ENCODE peak calls at places on chromosomes 11 and 22, in nine cellular contexts. Z is heart left ventricle; P is left lung; K is iPS DF 6.9; L is A549; Q is effector memory CD4-positive, alpha-beta T cell; X is fibroblast of lung; V is substantia nigra; O is neural progenitor cell. W is an unnamed sample.

GRCh38 chr11:88115828-88116410 is 59.3 kb downstream of the RAB38 start:
- DNase-seq in O (peak), Q (no peak), K (no peak), P (no peak), X (no peak), L (no peak), V (no peak), Z (no peak), W (no peak)

GRCh38 chr11:35792148-35792845 is 129.7 kb downstream of the TRIM44 start:
- DNase-seq in K (no peak), P (no peak), Q (no peak), O (no peak), V (no peak), L (no peak), X (no peak), Z (no peak), W (no peak)

GRCh38 chr11:69240332-69241074 is 53.5 kb upstream of the MYEOV start:
- DNase-seq in Z (no peak), V (no peak), Q (no peak), O (peak), P (no peak), X (no peak), L (no peak), K (no peak), W (no peak)

GRCh38 chr22:23110922-23111527 is 30.8 kb downstream of the RSPH14 start:
- DNase-seq in Q (no peak), O (no peak), P (no peak), X (peak), L (no peak), K (no peak), V (no peak), Z (no peak), W (no peak)

GRCh38 chr11:27373856-27374602 is 11.0 kb upstream of the CCDC34 start:
- DNase-seq in X (no peak), Q (no peak), O (no peak), K (no peak), V (no peak), P (no peak), L (no peak), Z (no peak), W (no peak)

GRCh38 chr11:36405585-36406367 is 104.3 kb downstream of the TRAF6 start:
- DNase-seq in P (no peak), O (no peak), Q (no peak), V (no peak), K (no peak), Z (no peak), X (no peak), L (no peak), W (no peak)

GRCh38 chr22:43820671-43821305 is 8.7 kb upstream of the EFCAB6 start:
- DNase-seq in O (no peak), K (no peak), V (no peak), Z (no peak), P (no peak), L (no peak), Q (no peak), X (no peak), W (no peak)

GRCh38 chr11:14578551-14578956 is 58.4 kb upstream of the PSMA1 start:
- DNase-seq in X (peak), L (no peak), Z (no peak), Q (peak), V (no peak), P (no peak), O (no peak), K (no peak), W (peak)

DNA sequence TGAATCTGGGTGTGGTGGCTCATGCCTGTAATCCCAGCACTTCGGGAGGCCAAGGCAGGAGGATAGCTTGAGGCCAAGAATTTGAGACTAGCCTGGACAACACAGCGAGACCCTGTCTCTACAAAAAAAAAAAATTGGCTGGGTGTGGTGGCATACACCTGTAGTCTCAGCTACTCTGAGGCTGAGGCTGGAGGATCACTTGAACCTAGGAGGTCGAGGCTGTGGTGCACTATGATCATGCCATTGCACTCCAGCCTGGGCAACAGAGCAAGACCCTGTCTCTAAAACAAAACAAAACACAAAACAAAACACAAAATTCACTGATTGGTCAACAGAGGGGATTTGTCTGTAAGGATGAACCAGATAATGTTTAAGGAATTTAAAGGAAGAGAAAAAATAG is 113.7 kb downstream of the STIM1 start:
- DNase-seq in Z (no peak), P (no peak), K (no peak), Q (no peak), O (no peak), V (no peak), X (no peak), L (no peak), W (no peak)
- H3K27ac ChIP-seq in Z (no peak), P (no peak), K (no peak), Q (no peak), O (no peak), V (no peak), X (no peak), L (no peak), W (peak)

DNA sequence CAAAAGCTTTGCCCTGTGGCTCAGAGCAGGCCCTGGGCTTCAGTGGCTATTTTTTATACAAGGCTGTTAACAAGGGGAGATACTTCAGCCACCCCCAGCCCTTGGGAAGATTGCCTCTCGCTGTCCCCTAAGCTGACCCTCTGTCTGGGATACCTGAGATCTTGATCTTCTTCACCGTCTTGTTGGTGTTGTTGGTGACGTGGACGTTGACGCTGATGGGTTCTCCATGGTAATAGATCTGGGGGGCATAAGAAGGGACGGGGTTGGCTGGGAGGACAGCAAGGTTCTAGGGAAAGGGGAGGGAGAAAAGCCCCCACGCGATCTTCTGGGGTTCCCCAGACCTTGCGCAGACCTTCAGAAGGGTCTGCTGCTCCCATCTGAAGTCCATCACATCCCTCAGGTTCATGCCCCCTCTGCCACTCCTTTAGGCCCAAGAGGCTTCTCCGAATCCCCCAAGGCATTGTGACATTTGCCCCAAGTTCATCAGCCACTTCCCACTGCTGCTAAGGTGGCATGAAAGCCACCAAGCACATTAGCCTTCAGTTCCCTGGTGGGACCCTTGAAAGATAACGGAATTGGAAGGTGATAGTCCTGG is 36.7 kb downstream of the TPBGL start:
- DNase-seq in O (no peak), Z (no peak), X (no peak), L (no peak), V (no peak), K (no peak), Q (no peak), P (no peak), W (no peak)
- H3K27ac ChIP-seq in O (no peak), Z (no peak), X (no peak), L (no peak), V (no peak), K (no peak), Q (peak), P (no peak), W (no peak)

DNA sequence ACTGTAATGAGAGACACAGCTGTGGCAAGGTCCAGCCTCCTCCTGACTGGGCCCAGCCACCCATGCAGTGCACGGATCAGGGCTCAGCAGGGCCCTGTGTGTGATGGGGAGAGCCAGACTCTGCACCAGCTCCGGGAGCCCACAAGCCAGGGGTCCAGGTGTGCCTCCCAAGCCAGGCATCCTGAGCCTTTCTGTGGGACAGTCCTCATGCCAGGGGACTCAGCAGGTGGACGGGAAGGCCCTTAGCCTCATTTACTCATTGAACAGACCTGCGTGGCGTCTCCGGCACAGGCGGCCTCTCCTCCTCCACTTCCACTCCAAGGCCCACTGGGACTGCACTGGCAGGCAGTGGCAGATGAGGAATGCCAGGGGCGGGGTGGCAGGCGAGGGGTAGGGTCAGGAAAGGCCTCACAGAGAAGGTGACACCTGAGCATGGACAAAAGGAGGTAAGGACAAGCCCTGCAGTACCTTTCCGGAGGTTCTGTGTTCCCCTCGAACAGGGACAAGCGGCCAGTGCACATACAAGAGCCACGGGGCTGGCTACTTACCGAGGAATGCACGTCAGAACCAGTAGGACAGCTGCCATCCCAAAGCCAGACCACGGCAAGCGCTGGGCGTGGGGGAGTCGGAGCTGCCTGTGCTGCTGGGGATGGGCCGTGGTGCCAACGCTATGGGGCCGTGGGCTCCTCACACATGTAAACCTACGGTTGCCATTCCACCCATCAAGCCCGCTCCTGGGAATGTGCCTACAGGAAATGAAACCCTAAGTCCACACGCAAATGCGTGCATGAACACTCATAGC is 52.7 kb downstream of the IGF2 start:
- DNase-seq in X (no peak), Z (no peak), V (no peak), K (no peak), O (no peak), L (no peak), Q (no peak), P (no peak), W (no peak)
- H3K27ac ChIP-seq in X (no peak), Z (no peak), V (no peak), K (no peak), O (no peak), L (no peak), Q (no peak), P (no peak), W (no peak)

GRCh38 chr11:77589181-77589520 is 602 bp upstream of the AQP11 start:
- DNase-seq in P (no peak), X (no peak), O (no peak), V (no peak), L (no peak), Z (no peak), K (no peak), Q (no peak), W (no peak)
- H3K27ac ChIP-seq in P (peak), X (peak), O (no peak), V (peak), L (peak), Z (peak), K (no peak), Q (no peak), W (peak)

DNA sequence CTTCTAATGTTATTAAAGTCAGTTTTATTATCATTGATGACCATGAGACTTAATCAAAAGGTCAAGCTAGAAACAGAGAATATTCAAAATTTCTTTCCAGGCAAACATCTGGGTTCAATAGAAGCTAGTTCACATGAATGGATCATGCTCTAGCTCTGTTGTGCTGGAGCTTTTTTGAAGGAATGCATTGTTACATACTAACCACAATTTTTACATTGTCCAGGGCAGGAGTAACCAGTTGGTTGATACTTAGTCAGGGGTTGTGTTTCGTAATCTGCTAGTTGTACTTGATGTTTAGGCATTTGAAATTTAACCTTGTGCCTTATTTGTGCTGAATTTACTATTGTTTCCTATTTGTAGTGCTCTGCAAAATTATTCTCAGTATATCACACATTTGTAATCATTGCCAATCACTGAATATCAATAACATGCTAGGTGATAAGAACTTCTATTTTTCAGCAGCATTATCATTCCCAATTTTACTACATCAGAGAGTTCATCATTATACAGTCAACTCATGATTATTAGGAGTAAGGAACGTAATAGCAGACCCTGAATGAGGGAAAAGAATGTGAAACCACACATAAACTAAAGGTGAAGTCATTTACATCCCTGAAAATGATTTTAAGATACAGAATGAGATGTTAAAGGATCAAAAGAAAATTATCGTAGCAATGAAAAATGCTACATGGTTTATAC is 23.2 kb downstream of the NF2 start:
- DNase-seq in L (no peak), P (no peak), X (peak), Q (no peak), Z (no peak), V (no peak), O (no peak), K (no peak), W (no peak)
- H3K27ac ChIP-seq in L (no peak), P (no peak), X (peak), Q (no peak), Z (no peak), V (no peak), O (no peak), K (no peak), W (peak)

GRCh38 chr11:9850224-9850895 is 186.5 kb downstream of the SWAP70 start:
- DNase-seq in P (no peak), Z (no peak), X (no peak), Q (no peak), O (no peak), V (no peak), L (no peak), K (no peak), W (no peak)

GRCh38 chr11:9849384-9849783 is 185.5 kb downstream of the SWAP70 start:
- DNase-seq in O (no peak), K (no peak), X (no peak), V (no peak), P (no peak), L (no peak), Q (no peak), Z (no peak), W (no peak)

GRCh38 chr11:9851366-9851765 is 187.5 kb downstream of the SWAP70 start:
- DNase-seq in X (peak), O (no peak), V (no peak), Q (no peak), P (no peak), L (no peak), K (no peak), Z (no peak), W (no peak)

GRCh38 chr11:9853929-9854557 is 190.2 kb downstream of the SWAP70 start:
- DNase-seq in L (no peak), X (no peak), P (no peak), V (no peak), Z (no peak), K (no peak), O (no peak), Q (no peak), W (no peak)

GRCh38 chr11:9852465-9852864 is 188.6 kb downstream of the SWAP70 start:
- DNase-seq in V (no peak), P (no peak), Q (no peak), Z (no peak), O (no peak), X (peak), K (no peak), L (no peak), W (no peak)
- H3K27ac ChIP-seq in V (no peak), P (no peak), Q (no peak), Z (no peak), O (no peak), X (no peak), K (no peak), L (no peak), W (no peak)

DNA sequence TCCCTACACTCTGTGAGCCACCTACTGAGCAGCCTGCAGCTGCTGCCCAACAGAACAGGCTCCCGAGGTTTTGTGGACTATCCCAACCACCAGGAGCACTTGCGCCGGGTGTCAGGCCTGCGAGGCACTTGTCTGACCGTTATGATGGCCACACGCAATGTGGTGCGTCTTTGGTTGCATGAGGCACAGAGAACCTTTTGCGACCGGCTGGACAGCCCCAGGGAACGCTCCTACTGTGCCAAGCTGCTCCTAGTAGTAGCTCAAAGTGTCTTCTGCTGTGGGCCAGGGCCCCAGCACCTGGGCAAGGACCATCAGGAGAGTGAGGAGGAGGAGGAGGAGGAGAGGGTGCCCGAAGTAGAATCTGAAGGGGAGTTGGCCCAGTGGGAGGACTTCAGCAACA is 46.4 kb downstream of the RRP8 start:
- DNase-seq in X (no peak), Z (no peak), P (no peak), L (no peak), O (no peak), V (no peak), K (no peak), Q (no peak), W (no peak)
- H3K27ac ChIP-seq in X (no peak), Z (no peak), P (no peak), L (no peak), O (no peak), V (no peak), K (no peak), Q (no peak), W (no peak)

GRCh38 chr22:40240671-40241070 is 62.9 kb downstream of the TNRC6B start:
- DNase-seq in Z (no peak), K (no peak), O (no peak), X (no peak), P (no peak), L (no peak), Q (peak), V (no peak), W (no peak)
- H3K27ac ChIP-seq in Z (no peak), K (no peak), O (no peak), X (no peak), P (no peak), L (peak), Q (peak), V (no peak), W (no peak)

GRCh38 chr11:12673601-12673923 is 659 bp upstream of the TEAD1 start:
- DNase-seq in P (no peak), Z (no peak), X (no peak), O (no peak), V (no peak), L (no peak), Q (no peak), K (no peak), W (no peak)

GRCh38 chr11:12674571-12674935 is 332 bp downstream of the TEAD1 start:
- DNase-seq in X (no peak), Z (no peak), K (no peak), O (no peak), P (no peak), L (no peak), V (no peak), Q (no peak), W (no peak)

GRCh38 chr11:12674936-12675696 is 895 bp downstream of the TEAD1 start:
- DNase-seq in P (no peak), L (no peak), K (no peak), V (no peak), O (peak), Q (no peak), X (no peak), Z (peak), W (no peak)

GRCh38 chr11:12675951-12676711 is 1.9 kb downstream of the TEAD1 start:
- DNase-seq in P (no peak), Z (no peak), X (peak), L (no peak), Q (no peak), V (no peak), K (no peak), O (peak), W (no peak)

DNA sequence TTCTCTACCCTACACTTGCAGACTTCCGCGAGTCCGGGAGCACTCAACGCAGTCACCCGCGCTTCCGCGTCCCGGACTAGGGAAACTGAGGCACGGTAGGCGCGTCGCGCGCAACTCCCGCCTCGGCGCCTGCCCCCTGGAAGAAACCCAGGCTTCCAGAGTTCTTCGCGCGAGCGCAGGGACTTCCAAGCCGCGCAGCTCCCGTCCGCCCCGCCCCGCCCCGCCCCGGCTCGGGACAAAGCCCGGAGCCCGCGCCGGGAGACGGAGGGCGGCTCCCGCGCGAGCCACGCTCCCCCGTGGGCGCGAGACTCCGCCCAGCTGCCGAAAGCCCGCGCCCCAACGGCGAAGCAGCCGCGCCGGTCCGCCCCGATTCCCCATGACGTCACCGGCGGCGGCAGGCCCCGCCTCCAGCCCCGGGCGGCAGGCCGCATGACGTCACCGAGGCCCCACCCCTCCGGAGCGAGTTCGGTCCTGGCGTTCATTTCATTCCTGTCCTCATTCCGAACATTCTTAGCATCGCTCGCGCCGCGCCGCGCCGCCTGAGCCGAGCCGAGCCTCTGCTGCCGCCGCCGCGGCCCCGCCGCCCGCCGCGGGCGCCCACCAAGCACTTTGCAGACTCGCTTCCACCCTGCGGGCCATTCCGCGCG is at the start of gene TEAD1:
- DNase-seq in O (peak), Z (peak), V (peak), P (peak), X (peak), Q (peak), K (peak), L (peak), W (no peak)
- H3K27ac ChIP-seq in O (peak), Z (peak), V (peak), P (peak), X (peak), Q (no peak), K (no peak), L (peak), W (peak)